ENCODE peak calls at places on chromosomes 7 and 10, in eight cellular contexts. M, L, R, W, V, B, I and Y are unnamed samples. For H3K9me3, the result is how much of the 10 kb centered on the place peaks cover.

GRCh38 chr7:155988421-155988820 is 176.2 kb upstream of the SHH start:
- DNase-seq in I (no peak), V (no peak), M (no peak), W (no peak), B (no peak), R (no peak), L (no peak), Y (no peak)

GRCh38 chr7:50393547-50394252 is 56.5 kb downstream of the FIGNL1 start:
- DNase-seq in M (no peak), V (no peak), L (no peak), W (peak), I (no peak), B (no peak), R (no peak), Y (no peak)

GRCh38 chr10:13904053-13904452 is 317.3 kb downstream of the PRPF18 start:
- DNase-seq in V (no peak), B (no peak), R (no peak), W (no peak), M (no peak), I (no peak), L (no peak), Y (no peak)

GRCh38 chr10:96511044-96511945 is 2.4 kb downstream of the TLL2 start:
- DNase-seq in M (peak), I (no peak), V (peak), R (peak), L (no peak), B (peak), W (no peak), Y (no peak)

GRCh38 chr7:110633313-110633712 is 457.6 kb upstream of the LRRN3 start:
- DNase-seq in W (no peak), L (no peak), B (no peak), R (no peak), I (no peak), M (no peak), V (no peak), Y (no peak)

GRCh38 chr10:116271593-116272496 is 1.2 kb downstream of the GFRA1 start:
- DNase-seq in W (no peak), V (no peak), L (peak), R (peak), M (no peak), B (peak), I (no peak), Y (no peak)

GRCh38 chr10:83078160-83078559 is 1061.1 kb upstream of the GHITM start:
- DNase-seq in M (peak), I (peak), V (no peak), R (no peak), W (no peak), B (no peak), L (no peak), Y (no peak)

GRCh38 chr10:47371629-47372485 is 12.2 kb downstream of the ZNF488 start:
- DNase-seq in M (no peak), L (no peak), I (no peak), R (no peak), B (no peak), W (no peak), V (no peak), Y (no peak)

GRCh38 chr7:123770378-123770777 is 21.6 kb upstream of the WASL start:
- DNase-seq in B (no peak), V (no peak), I (no peak), M (peak), L (no peak), W (no peak), R (peak), Y (no peak)

GRCh38 chr10:90087197-90088007 is 386.0 kb downstream of the KIF20B start:
- DNase-seq in R (no peak), L (no peak), V (peak), I (no peak), W (no peak), M (peak), B (no peak), Y (no peak)

GRCh38 chr10:106082865-106083264 is 1081.6 kb downstream of the SORCS1 start:
- DNase-seq in V (no peak), B (no peak), R (peak), W (no peak), L (no peak), M (peak), I (no peak), Y (no peak)

GRCh38 chr7:51251292-51251691 is 65.3 kb downstream of the COBL start:
- DNase-seq in B (no peak), L (no peak), M (peak), I (no peak), V (no peak), W (no peak), R (no peak), Y (no peak)

GRCh38 chr7:33719059-33719581 is 186.2 kb upstream of the BMPER start:
- DNase-seq in L (peak), B (no peak), R (peak), M (no peak), I (no peak), W (no peak), V (no peak), Y (no peak)

GRCh38 chr7:47586925-47587324 is 5.0 kb upstream of the TNS3 start:
- DNase-seq in V (no peak), I (no peak), R (no peak), W (no peak), M (no peak), B (peak), L (no peak), Y (no peak)

GRCh38 chr7:156109076-156109475 is 296.8 kb upstream of the SHH start:
- DNase-seq in W (no peak), B (no peak), L (no peak), V (no peak), I (no peak), M (no peak), R (no peak), Y (no peak)

GRCh38 chr10:98425511-98426352 is 10.8 kb upstream of the PYROXD2 start:
- DNase-seq in W (peak), I (peak), L (no peak), M (peak), B (peak), V (peak), R (peak), Y (no peak)

GRCh38 chr10:103598654-103599115 is 105.2 kb downstream of the NEURL1 start:
- DNase-seq in V (peak), R (peak), B (peak), W (no peak), I (peak), L (no peak), M (peak), Y (no peak)

GRCh38 chr10:16518822-16519221 is 2.9 kb downstream of the C1QL3 start:
- DNase-seq in B (no peak), L (no peak), M (peak), W (no peak), V (no peak), I (no peak), R (no peak), Y (no peak)

GRCh38 chr10:107930037-107930436 is 765.5 kb upstream of the SORCS1 start:
- DNase-seq in R (no peak), W (no peak), B (no peak), M (no peak), L (no peak), V (no peak), I (no peak), Y (no peak)

GRCh38 chr10:66349726-66350125 is 576.1 kb upstream of the LRRTM3 start:
- DNase-seq in R (no peak), I (no peak), L (no peak), V (no peak), B (no peak), M (peak), W (no peak), Y (no peak)

GRCh38 chr7:111877931-111878330 is 315.6 kb upstream of the IMMP2L start:
- DNase-seq in W (no peak), B (no peak), L (no peak), R (no peak), V (no peak), I (no peak), M (no peak), Y (no peak)

GRCh38 chr10:42836096-42836495 is 53.5 kb downstream of the BMS1 start:
- DNase-seq in L (no peak), M (no peak), R (no peak), W (no peak), B (no peak), I (no peak), V (no peak), Y (no peak)

GRCh38 chr10:34628174-34628802 is 186.8 kb downstream of the PARD3 start:
- DNase-seq in M (no peak), R (no peak), L (peak), B (peak), W (no peak), V (no peak), I (no peak), Y (no peak)

GRCh38 chr10:8026349-8027259 is 27.9 kb upstream of the GATA3 start:
- DNase-seq in B (no peak), V (no peak), W (no peak), M (peak), L (no peak), I (no peak), R (no peak), Y (no peak)

GRCh38 chr10:70546585-70546984 is 56.0 kb downstream of the PRF1 start:
- DNase-seq in I (no peak), W (no peak), V (no peak), B (no peak), M (no peak), L (no peak), R (no peak), Y (no peak)

GRCh38 chr10:124701435-124701834 is 42.7 kb downstream of the FAM53B start:
- DNase-seq in V (no peak), M (no peak), B (no peak), L (peak), I (no peak), R (peak), W (no peak), Y (no peak)

GRCh38 chr10:6037422-6037821 is 24.7 kb downstream of the IL2RA start:
- DNase-seq in L (no peak), B (no peak), V (no peak), M (no peak), W (no peak), I (no peak), R (no peak), Y (no peak)

GRCh38 chr10:13960603-13961002 is 370.1 kb downstream of the FRMD4A start:
- DNase-seq in L (no peak), W (no peak), V (no peak), M (no peak), I (no peak), R (peak), B (no peak), Y (no peak)

GRCh38 chr10:127990846-127991542 is 84.1 kb downstream of the PTPRE start:
- DNase-seq in R (peak), W (peak), B (peak), I (no peak), L (no peak), M (peak), V (peak), Y (no peak)

GRCh38 chr7:109462171-109462570 is 892.5 kb downstream of the DNAJB9 start:
- DNase-seq in R (no peak), W (no peak), I (no peak), B (no peak), V (no peak), L (no peak), M (no peak), Y (no peak)

GRCh38 chr7:134699021-134699818 is 52.6 kb downstream of the BPGM start:
- DNase-seq in M (no peak), R (no peak), B (no peak), V (no peak), W (no peak), L (no peak), I (peak), Y (no peak)

GRCh38 chr7:55550010-55550409 is 22.3 kb downstream of the VOPP1 start:
- DNase-seq in L (no peak), V (peak), R (no peak), M (peak), I (no peak), B (no peak), W (no peak), Y (no peak)

GRCh38 chr7:45658716-45659495 is 84.7 kb downstream of the ADCY1 start:
- DNase-seq in M (no peak), V (no peak), B (no peak), I (no peak), W (no peak), L (no peak), R (no peak), Y (no peak)

GRCh38 chr10:36779238-36779846 is 346.1 kb upstream of the ANKRD30A start:
- DNase-seq in R (peak), I (peak), B (peak), L (no peak), W (no peak), V (no peak), M (peak), Y (no peak)

GRCh38 chr10:7218974-7219373 is 191.9 kb downstream of the SFMBT2 start:
- DNase-seq in V (no peak), L (no peak), M (peak), R (peak), I (no peak), W (no peak), B (no peak), Y (no peak)

GRCh38 chr10:48511066-48511854 is 93.6 kb downstream of the ARHGAP22 start:
- DNase-seq in B (no peak), I (no peak), L (no peak), V (no peak), W (no peak), R (no peak), M (no peak), Y (no peak)

GRCh38 chr10:132678436-132679216 is 107.3 kb downstream of the NKX6-2 start:
- DNase-seq in M (no peak), R (no peak), V (no peak), I (no peak), W (no peak), B (no peak), L (no peak), Y (no peak)

GRCh38 chr10:47423476-47423875 is 39.4 kb upstream of the ZNF488 start:
- DNase-seq in I (no peak), L (no peak), M (peak), R (peak), V (no peak), B (no peak), W (no peak), Y (no peak)

GRCh38 chr7:129363-130221 is 62.8 kb upstream of the FAM20C start:
- DNase-seq in B (peak), I (no peak), W (no peak), V (no peak), M (no peak), L (no peak), R (peak), Y (no peak)

DNA sequence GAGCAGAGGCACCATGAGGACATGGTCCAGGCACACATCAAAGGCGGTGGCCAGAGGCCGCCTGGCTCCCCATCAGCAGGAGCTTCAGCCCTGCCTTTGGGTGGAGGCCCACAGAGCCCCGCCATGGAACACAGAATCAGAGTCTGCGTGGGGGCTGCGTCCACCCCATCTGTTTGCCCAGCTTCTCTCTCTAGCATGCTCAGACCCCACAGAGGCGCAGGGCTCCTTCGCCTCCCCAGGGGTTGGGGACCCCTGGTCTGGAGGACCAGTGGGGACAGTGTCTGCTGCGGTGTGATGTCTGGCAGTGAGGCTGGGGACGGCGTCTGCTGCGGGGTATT is 321.9 kb downstream of the PTPRN2 start:
- DNase-seq in I (no peak), R (no peak), W (no peak), B (no peak), V (no peak), M (no peak), L (no peak), Y (no peak)
- H3K9me3 ChIP-seq in I (under half), R (under half), W (under half), B (under half), V (under half), M (under half), L (under half), Y (under half)

DNA sequence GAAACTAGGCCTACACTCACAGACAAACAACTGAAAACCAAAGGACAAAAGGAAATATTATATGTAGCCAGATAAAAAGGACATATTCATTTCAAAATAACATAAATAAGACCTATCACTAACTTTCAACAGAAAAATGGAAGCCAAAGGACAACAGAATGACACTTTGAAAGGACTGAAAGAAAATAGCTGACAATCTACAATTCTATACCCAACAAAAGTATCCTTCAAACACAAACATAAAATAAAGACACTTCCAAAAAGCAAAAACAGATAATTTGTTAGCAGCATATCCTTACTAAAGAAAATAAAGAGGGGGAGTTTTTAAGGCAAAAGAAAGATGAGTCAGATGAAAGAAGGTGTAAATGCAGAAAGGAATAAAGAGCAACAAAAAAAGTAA is 7.9 kb upstream of the ZNF746 start:
- DNase-seq in M (no peak), I (no peak), V (no peak), B (no peak), R (no peak), L (no peak), W (no peak), Y (no peak)
- H3K9me3 ChIP-seq in M (under half), I (under half), V (under half), B (under half), R (under half), L (under half), W (under half), Y (under half)

GRCh38 chr7:64400401-64400800 is 86.6 kb downstream of the ZNF736 start:
- DNase-seq in I (no peak), R (no peak), L (no peak), V (no peak), B (no peak), M (no peak), W (no peak), Y (no peak)
- H3K9me3 ChIP-seq in I (under half), R (under half), L (under half), V (under half), B (under half), M (under half), W (under half), Y (under half)

DNA sequence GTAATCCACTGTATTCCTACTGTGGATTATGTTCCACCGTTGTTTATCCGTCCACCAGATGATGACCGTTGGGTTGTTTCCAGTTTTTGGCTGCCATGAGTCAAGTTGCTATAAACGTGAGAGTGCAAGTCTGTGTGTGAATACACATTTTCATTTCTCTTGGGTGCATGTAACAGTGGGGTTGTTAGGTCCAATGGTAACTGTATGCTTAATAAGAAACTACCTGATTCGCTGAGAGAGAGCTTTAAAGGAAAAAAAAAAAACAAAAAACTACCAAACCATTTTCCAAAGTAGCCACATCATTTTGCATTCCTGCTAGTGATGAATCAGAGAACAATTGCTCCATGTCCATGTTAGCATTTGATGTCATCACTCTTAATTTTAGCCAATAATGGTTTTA is 15.9 kb downstream of the UBN2 start:
- DNase-seq in M (no peak), R (peak), I (no peak), W (no peak), V (no peak), L (no peak), B (no peak), Y (no peak)
- H3K9me3 ChIP-seq in M (under half), R (under half), I (under half), W (under half), V (under half), L (under half), B (under half), Y (under half)